ENCODE peak calls at places on chromosomes 2 and 18, in ten cellular contexts. G is Peyer's patch, K is breast epithelium, J is uterus, A is testis, X is prostate gland, P is tibial nerve, D is spleen, W is esophagus squamous epithelium, O is H54. M is an unnamed sample.

GRCh38 chr2:146652311-146652710 is 1192.5 kb upstream of the ACVR2A start:
- DNase-seq in G (no peak), K (no peak), J (no peak), A (no peak), X (no peak), P (no peak), D (no peak), W (no peak), O (no peak), M (no peak)

GRCh38 chr2:62197609-62198236 is 1.8 kb downstream of the B3GNT2 start:
- DNase-seq in G (peak), K (no peak), J (peak), A (peak), X (peak), P (no peak), D (peak), W (no peak), O (peak), M (no peak)

GRCh38 chr2:207385903-207386302 is 143.9 kb upstream of the CREB1 start:
- DNase-seq in G (no peak), K (no peak), J (no peak), A (no peak), X (no peak), P (no peak), D (no peak), W (no peak), O (no peak), M (no peak)

GRCh38 chr2:160062283-160063005 is at the start of gene PLA2R1:
- DNase-seq in G (peak), K (peak), J (peak), A (peak), X (peak), P (peak), D (peak), W (no peak), O (peak), M (no peak)

GRCh38 chr2:208820289-208820688 is 413.7 kb downstream of the PTH2R start:
- DNase-seq in G (no peak), K (no peak), J (no peak), A (no peak), X (no peak), P (no peak), D (no peak), W (no peak), O (no peak), M (no peak)

GRCh38 chr2:160309585-160309984 is 109.5 kb upstream of the ITGB6 start:
- DNase-seq in G (no peak), K (no peak), J (no peak), A (no peak), X (no peak), P (no peak), D (no peak), W (no peak), O (no peak), M (no peak)

GRCh38 chr2:62998949-62999348 is 51.7 kb upstream of the OTX1 start:
- DNase-seq in G (no peak), K (no peak), J (no peak), A (no peak), X (no peak), P (no peak), D (no peak), W (no peak), O (no peak), M (no peak)

GRCh38 chr18:60662491-60662890 is 289.9 kb upstream of the MC4R start:
- DNase-seq in G (no peak), K (no peak), J (no peak), A (no peak), X (no peak), P (no peak), D (peak), W (no peak), O (no peak), M (no peak)

GRCh38 chr2:156306821-156307220 is 25.7 kb downstream of the NR4A2 start:
- DNase-seq in G (no peak), K (no peak), J (no peak), A (no peak), X (no peak), P (no peak), D (no peak), W (no peak), O (no peak), M (no peak)

GRCh38 chr2:3460161-3460560 is 59.2 kb downstream of the ADI1 start:
- DNase-seq in G (no peak), K (no peak), J (no peak), A (no peak), X (no peak), P (no peak), D (no peak), W (no peak), O (no peak), M (no peak)

GRCh38 chr18:13400636-13401315 is 182.2 kb downstream of the LDLRAD4 start:
- DNase-seq in G (no peak), K (no peak), J (no peak), A (no peak), X (no peak), P (no peak), D (no peak), W (no peak), O (no peak), M (no peak)

GRCh38 chr18:28204154-28204553 is 27.2 kb upstream of the CDH2 start:
- DNase-seq in G (no peak), K (no peak), J (no peak), A (no peak), X (no peak), P (no peak), D (no peak), W (no peak), O (peak), M (no peak)

GRCh38 chr2:226635221-226635620 is 164.4 kb downstream of the IRS1 start:
- DNase-seq in G (no peak), K (no peak), J (no peak), A (no peak), X (no peak), P (no peak), D (no peak), W (no peak), O (no peak), M (no peak)

GRCh38 chr2:231483398-231484329 is 19.4 kb upstream of the NCL start:
- DNase-seq in G (no peak), K (peak), J (peak), A (peak), X (no peak), P (no peak), D (peak), W (no peak), O (no peak), M (no peak)
- TF ChIP-seq POLR2A in G (no peak), K (no peak), J (no peak), A (no peak), X (no peak), P (no peak), D (no peak), W (no peak), O (no peak), M (no peak)

DNA sequence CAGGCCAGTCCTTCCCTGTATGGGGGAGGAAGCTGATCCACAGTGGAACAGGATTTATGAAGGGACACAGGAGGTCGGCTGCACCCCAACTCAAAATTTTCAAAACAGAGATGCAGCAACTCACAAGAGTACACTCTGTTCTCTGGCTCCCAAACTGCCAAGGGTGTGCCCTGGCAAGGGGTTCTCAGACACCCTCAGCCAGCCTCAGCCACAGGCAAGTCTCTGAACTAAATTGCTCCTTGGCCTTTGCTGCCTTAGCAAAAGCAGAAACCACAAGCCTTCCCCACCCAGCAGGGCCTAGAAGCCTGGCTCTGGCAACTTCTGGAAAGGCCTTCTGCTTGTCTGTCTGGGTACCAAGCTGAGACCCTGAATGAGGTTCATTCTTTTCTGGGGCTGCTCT is 36.6 kb downstream of the RHOB start:
- DNase-seq in G (no peak), K (peak), J (peak), A (peak), X (peak), P (peak), D (no peak), W (no peak), O (no peak), M (peak)
- TF ChIP-seq POLR2A in G (no peak), K (no peak), J (no peak), A (no peak), X (no peak), P (no peak), D (no peak), W (no peak), O (no peak), M (no peak)

DNA sequence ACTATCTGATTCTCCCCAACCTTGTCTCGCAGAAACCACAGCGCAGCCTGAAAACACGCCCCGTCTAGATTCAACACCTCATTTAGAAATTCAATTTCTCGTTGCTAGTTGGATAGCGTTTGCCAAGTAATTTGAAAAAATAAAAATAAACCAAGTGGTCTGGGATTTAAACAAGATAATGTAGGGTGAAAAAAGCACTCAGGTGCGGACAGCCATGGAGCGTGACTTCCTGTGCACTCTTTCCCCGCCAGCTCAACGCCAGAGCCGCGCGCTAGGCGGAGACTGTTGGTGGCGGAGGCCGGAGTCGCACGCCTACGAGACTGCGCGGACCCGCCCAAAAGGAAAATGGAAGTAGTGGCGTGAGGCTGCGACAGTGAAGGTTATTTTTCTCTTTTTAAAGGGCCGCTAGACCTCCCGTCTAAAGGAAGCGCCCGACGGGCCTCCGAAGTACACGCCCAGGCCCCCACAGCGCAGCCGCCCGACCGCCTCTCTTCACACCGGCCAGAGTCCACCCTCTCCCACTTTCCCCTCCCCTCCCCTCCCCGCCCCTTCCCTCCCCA is 584 bp upstream of the CCNT2 start:
- DNase-seq in G (no peak), K (peak), J (no peak), A (no peak), X (peak), P (peak), D (peak), W (peak), O (peak), M (no peak)
- TF ChIP-seq POLR2A in G (peak), K (peak), J (peak), A (peak), X (peak), P (peak), D (no peak), W (no peak), O (peak), M (peak)

GRCh38 chr2:4499316-4499715 is 795.9 kb downstream of the DCDC2C start:
- DNase-seq in G (no peak), K (no peak), J (no peak), A (no peak), X (no peak), P (no peak), D (no peak), W (no peak), O (no peak), M (no peak)

GRCh38 chr2:4501525-4501924 is 798.1 kb downstream of the DCDC2C start:
- DNase-seq in G (no peak), K (no peak), J (no peak), A (no peak), X (no peak), P (no peak), D (no peak), W (no peak), O (no peak), M (no peak)

GRCh38 chr2:4507706-4508105 is 804.3 kb downstream of the DCDC2C start:
- DNase-seq in G (no peak), K (no peak), J (no peak), A (no peak), X (no peak), P (no peak), D (no peak), W (no peak), O (no peak), M (no peak)

GRCh38 chr2:4502230-4502843 is 799.0 kb downstream of the DCDC2C start:
- DNase-seq in G (no peak), K (no peak), J (no peak), A (no peak), X (no peak), P (no peak), D (no peak), W (no peak), O (no peak), M (no peak)
- TF ChIP-seq POLR2A in G (no peak), K (no peak), J (no peak), A (no peak), X (no peak), P (no peak), D (no peak), W (no peak), O (no peak), M (no peak)

DNA sequence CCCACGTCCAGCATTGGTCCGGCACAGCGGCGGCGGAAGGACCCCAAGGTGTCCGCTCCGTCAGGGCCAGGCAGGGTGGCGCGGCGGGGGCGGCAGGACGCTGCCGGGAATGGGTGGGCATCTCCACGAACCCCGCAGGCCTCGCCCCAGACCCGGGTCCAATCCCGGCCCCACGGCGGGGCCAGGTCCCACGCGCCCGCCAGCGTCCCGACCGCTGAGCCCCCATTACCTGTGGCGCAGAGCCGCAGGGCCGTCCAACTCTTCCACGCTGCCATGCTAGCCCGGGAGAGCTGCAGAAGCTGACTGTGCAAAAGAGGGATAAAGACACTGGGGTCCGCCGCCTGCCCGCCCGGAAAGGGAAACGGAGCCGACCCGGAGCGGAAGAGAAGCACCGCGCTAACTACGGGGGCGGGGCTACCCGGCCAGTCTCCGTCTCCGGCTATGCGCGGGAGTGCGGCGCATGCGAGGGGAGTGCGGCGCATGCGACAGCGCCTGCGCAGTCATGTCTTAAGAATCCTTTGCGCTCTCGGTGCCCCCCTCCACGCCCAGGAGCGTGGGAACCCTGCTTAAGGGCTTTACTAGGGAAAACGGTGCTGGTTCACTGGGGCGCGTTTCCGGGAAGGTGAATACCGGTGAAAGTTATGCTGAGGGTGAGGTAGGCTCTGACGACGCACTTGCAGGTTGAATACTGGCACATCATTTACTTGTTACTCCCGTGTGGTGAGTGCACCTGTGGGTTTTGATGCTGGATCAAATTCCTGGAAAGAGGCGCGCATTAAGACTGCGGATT is at the start of gene TMX3:
- DNase-seq in G (peak), K (peak), J (peak), A (peak), X (peak), P (peak), D (peak), W (peak), O (peak), M (no peak)
- TF ChIP-seq POLR2A in G (no peak), K (no peak), J (no peak), A (no peak), X (no peak), P (no peak), D (no peak), W (no peak), O (peak), M (peak)

DNA sequence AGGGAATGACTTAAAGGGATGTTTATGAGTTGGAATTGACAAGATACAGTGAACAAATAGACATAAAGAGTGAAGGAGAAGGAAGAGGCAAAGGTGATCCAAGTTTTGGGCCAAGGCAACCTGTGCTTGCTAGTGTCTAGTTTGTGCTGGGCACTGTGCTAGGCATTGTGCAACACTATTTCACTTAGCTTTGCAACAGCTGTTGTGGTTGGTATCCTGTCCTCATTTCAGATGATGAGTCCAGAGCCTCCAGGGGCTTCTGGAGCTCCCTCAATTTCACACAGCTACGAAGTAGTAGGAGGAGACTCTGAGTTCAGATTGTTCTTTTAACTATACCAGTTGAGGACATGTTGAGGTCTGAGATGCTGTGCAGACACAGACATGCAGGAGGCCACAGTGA is 18.1 kb upstream of the LOXHD1 start:
- DNase-seq in G (no peak), K (no peak), J (no peak), A (no peak), X (no peak), P (no peak), D (no peak), W (no peak), O (no peak), M (no peak)
- TF ChIP-seq POLR2A in G (no peak), K (no peak), J (no peak), A (no peak), X (no peak), P (no peak), D (no peak), W (no peak), O (no peak), M (no peak)

DNA sequence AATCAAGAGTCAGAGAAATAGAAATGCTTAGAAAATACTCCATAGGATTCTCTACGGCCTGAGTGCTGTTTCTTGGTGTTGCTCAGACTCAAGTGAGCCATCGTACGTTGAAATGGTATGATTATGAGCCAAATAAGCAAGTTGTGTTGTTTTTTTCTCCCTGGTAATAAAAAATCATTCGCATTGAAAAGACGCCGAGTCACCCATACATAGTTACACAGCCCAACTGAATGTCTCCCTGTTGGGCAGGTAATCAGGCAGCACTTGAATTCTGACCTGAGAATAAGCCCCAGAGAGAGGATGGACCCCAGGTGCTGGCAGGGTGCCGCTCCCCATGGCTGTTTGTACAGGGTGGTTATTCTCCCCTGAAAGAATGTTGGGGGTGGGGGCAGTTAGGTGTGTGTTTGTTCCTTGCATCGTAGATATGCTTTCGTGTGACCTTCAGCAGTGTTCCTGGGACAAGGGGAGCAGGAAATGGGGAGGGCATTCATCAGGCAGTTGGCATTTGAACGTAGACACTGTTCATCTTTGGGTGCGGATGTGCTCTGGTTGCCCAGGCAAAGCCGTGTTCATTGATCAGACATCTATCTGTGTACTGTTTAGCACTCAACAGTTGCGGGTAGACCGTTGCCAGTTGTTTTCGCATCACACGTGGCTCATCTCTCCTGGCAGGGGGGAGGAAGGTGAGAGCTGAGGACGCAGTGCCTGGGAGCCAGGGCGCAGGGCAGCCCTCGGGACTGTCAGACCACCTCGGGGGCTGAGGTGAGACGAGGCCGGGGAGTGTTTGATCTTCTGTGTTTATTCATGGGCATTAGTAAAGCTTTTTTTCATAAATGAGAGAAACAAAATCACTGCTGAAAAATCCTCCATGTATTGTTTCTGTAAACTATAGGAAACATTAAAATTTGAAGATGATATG is 27.3 kb downstream of the MTCL1 start:
- DNase-seq in G (no peak), K (no peak), J (no peak), A (no peak), X (no peak), P (no peak), D (no peak), W (no peak), O (no peak), M (no peak)
- TF ChIP-seq POLR2A in G (no peak), K (no peak), J (no peak), A (no peak), X (no peak), P (no peak), D (no peak), W (no peak), O (no peak), M (no peak)

GRCh38 chr2:24360050-24360962 is at the start of gene ITSN2:
- DNase-seq in G (peak), K (peak), J (peak), A (peak), X (peak), P (peak), D (peak), W (peak), O (peak), M (no peak)
- TF ChIP-seq POLR2A in G (peak), K (no peak), J (no peak), A (no peak), X (peak), P (no peak), D (no peak), W (no peak), O (peak), M (no peak)

M was measured in vagina.